ENCODE peak calls at places on chromosomes 5 and 9, in four cellular contexts. G is HepG2, K is GM12878, M is H1. B is an unnamed sample. For H3K4me1, the result is how much of the 10 kb centered on the place peaks cover.

GRCh38 chr5:14668247-14668646 is 3.7 kb downstream of the OTULIN start:
- DNase-seq in G (peak), M (no peak), K (peak), B (no peak)

GRCh38 chr5:131198625-131199024 is 27.9 kb downstream of the LYRM7 start:
- DNase-seq in G (no peak), M (no peak), K (no peak), B (no peak)

GRCh38 chr5:111968459-111968858 is 211.5 kb upstream of the NREP start:
- DNase-seq in M (no peak), K (no peak), G (no peak), B (no peak)

GRCh38 chr5:157167219-157167621 is 1.2 kb upstream of the GARIN3 start:
- DNase-seq in G (no peak), M (no peak), K (peak), B (no peak)

GRCh38 chr5:118863345-118863744 is 125.0 kb downstream of the DTWD2 start:
- DNase-seq in M (no peak), K (no peak), G (no peak), B (no peak)

GRCh38 chr5:102625940-102626339 is 127.1 kb upstream of the SLCO6A1 start:
- DNase-seq in G (no peak), K (no peak), M (no peak), B (no peak)

GRCh38 chr5:105898183-105898582 is 1772.6 kb downstream of the EFNA5 start:
- DNase-seq in K (no peak), G (no peak), M (no peak), B (no peak)

GRCh38 chr5:142686210-142686734 is 382 bp upstream of the FGF1 start:
- DNase-seq in M (no peak), G (peak), K (no peak), B (peak)

GRCh38 chr5:150078802-150079654 is 7.3 kb downstream of the CSF1R start:
- DNase-seq in K (no peak), G (no peak), M (peak), B (peak)

GRCh38 chr9:126806336-126806735 is 1.5 kb downstream of the ZBTB43 start:
- DNase-seq in K (no peak), G (no peak), M (no peak), B (no peak)

GRCh38 chr9:98523231-98523901 is 185.4 kb downstream of the GABBR2 start:
- DNase-seq in K (no peak), M (no peak), G (no peak), B (no peak)

GRCh38 chr5:149150457-149150856 is 9.2 kb downstream of the ABLIM3 start:
- DNase-seq in K (no peak), M (no peak), G (no peak), B (no peak)

GRCh38 chr9:131889437-131890244 is 149.8 kb upstream of the RAPGEF1 start:
- DNase-seq in K (no peak), G (no peak), M (no peak), B (peak)

GRCh38 chr5:35518104-35518503 is 99.6 kb upstream of the SPEF2 start:
- DNase-seq in G (no peak), K (peak), M (no peak), B (no peak)

GRCh38 chr5:133824661-133825254 is 143.7 kb downstream of the C5orf15 start:
- DNase-seq in K (peak), M (no peak), G (no peak), B (no peak)

GRCh38 chr5:3118321-3118720 is 366.8 kb upstream of the IRX2 start:
- DNase-seq in K (no peak), M (peak), G (no peak), B (no peak)

GRCh38 chr5:135130526-135131215 is 96.6 kb upstream of the PITX1 start:
- DNase-seq in G (no peak), M (no peak), K (no peak), B (no peak)

GRCh38 chr5:56569576-56569975 is 245.8 kb upstream of the MAP3K1 start:
- DNase-seq in K (no peak), M (no peak), G (no peak), B (no peak)

GRCh38 chr5:154485092-154485491 is 7.1 kb upstream of the HAND1 start:
- DNase-seq in M (no peak), K (no peak), G (no peak), B (no peak)

GRCh38 chr5:115098041-115098702 is 71.5 kb downstream of the TRIM36 start:
- DNase-seq in G (peak), M (no peak), K (peak), B (peak)

GRCh38 chr9:121749614-121750013 is 98.2 kb downstream of the DAB2IP start:
- DNase-seq in K (no peak), G (no peak), M (no peak), B (no peak)

GRCh38 chr9:121556580-121556979 is 56.9 kb upstream of the GGTA1 start:
- DNase-seq in M (no peak), G (no peak), K (no peak), B (no peak)

GRCh38 chr5:65721775-65722574 is at the start of the genes NLN and SGTB:
- DNase-seq in M (peak), G (peak), K (no peak), B (peak)

GRCh38 chr5:66897355-66897754 is 299.2 kb downstream of the CD180 start:
- DNase-seq in G (no peak), K (no peak), M (no peak), B (peak)

GRCh38 chr9:6681957-6682501 is 36.5 kb upstream of the GLDC start:
- DNase-seq in M (no peak), G (no peak), K (no peak), B (peak)

GRCh38 chr5:124744170-124744911 is 2.1 kb downstream of the ZNF608 start:
- DNase-seq in G (no peak), K (no peak), M (peak), B (no peak)
- H3K4me1 ChIP-seq in G (under half), K (under half), M (under half), B (under half)

GRCh38 chr9:80698725-80699124 is 990.6 kb downstream of the TLE1 start:
- DNase-seq in G (no peak), M (no peak), K (no peak), B (no peak)
- TF ChIP-seq MAX in G (no peak), M (no peak), K (no peak), B (no peak)

GRCh38 chr5:81898403-81898802 is 73.4 kb upstream of the ATG10 start:
- DNase-seq in M (no peak), G (no peak), K (no peak), B (no peak)
- TF ChIP-seq TCF12 in M (no peak), G (no peak), K (no peak), B (no peak)

GRCh38 chr9:129709471-129710460 is 43.1 kb downstream of the PTGES start:
- DNase-seq in K (no peak), G (no peak), M (no peak), B (no peak)
- H3K4me1 ChIP-seq in K (under half), G (under half), M (under half), B (under half)

DNA sequence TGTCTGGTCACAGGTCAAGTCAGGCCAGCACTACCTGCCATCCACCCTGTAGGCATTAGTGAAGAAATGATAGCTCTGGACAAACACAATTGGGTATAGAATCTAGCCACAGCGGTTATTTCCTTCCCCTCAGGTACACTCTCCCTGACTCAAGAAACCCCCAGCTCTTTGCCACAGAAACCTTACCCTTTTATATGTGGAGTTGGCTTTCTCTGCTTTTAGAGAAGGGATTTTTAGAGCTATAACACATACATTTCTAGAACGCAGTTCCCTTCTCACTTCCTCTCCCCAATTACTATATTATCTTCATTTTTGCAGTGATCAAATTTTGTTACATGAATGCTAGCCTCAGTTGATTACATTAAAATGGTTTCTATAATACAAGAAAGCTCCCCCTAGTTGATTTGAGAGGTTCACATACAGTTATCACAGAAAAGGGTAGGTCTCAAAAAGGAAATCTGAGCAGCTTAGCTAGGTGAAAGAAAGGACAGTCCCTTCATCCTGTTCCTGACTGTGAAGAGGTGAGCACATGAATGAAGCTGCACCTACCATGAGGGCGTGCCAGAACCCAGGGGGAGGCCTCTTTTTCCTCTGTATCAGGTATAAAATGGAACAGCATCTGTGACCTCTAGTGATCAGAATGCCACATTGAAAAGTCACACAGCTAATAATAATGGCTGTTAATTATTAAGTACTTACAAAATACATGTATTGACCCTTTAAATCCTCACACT is 425.6 kb downstream of the KIAA0825 start:
- DNase-seq in G (no peak), M (no peak), K (no peak), B (no peak)
- TF ChIP-seq MAX in G (no peak), M (no peak), K (no peak), B (no peak)

DNA sequence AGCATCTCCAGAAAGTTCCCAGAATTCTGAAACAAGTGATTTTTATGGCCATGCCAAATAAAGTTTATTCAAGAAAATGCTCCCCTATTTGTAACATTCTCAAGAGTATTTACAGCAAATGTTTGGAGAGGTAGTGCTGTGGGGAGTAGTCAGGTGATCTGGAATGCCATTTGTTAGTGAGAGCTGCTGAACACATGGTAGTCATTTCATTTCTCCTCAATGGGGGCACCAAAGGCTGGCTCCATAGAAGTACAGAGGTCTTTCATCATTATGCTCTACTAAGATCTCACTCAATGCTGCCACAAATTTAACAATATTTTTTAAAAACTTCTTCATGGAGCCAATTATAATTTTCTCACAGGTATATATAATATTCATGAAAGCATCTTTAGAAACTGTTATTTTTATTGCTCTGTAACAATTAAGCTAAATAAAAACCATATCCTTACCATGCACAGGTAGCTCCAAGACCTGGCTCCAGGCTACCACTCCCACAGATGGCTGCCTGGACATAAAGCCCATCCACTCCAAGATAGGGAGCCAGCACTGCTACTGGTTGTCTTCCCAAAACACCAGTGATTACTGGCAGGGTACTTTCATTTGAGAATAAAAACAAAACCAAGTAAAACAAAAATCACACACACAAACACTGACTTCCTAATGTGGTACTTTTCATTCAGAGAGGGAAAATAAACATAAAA is 200.8 kb downstream of the PLK2 start:
- DNase-seq in M (no peak), K (no peak), G (no peak), B (no peak)
- TF ChIP-seq TCF12 in M (no peak), K (no peak), G (no peak), B (no peak)

GRCh38 chr9:109418827-109419226 is 79.3 kb downstream of the PTPN3 start:
- DNase-seq in G (no peak), K (peak), M (no peak), B (no peak)

GRCh38 chr9:109417054-109417453 is 81.1 kb downstream of the PTPN3 start:
- DNase-seq in K (no peak), G (no peak), M (no peak), B (no peak)

GRCh38 chr9:109417585-109418544 is 80.2 kb downstream of the PTPN3 start:
- DNase-seq in G (no peak), M (no peak), K (no peak), B (no peak)

GRCh38 chr9:109414125-109414785 is 83.9 kb downstream of the PTPN3 start:
- DNase-seq in G (no peak), K (no peak), M (no peak), B (no peak)

GRCh38 chr9:109416135-109416706 is 81.9 kb downstream of the PTPN3 start:
- DNase-seq in M (no peak), G (no peak), K (no peak), B (no peak)
- H3K4me1 ChIP-seq in M (under half), G (under half), K (half or more), B (under half)

GRCh38 chr5:10157085-10157669 is 92.5 kb downstream of the ATPSCKMT start:
- DNase-seq in M (no peak), K (no peak), G (peak), B (no peak)
- TF ChIP-seq MAX in M (no peak), K (no peak), G (no peak), B (no peak)

B was measured in SK-N-SH.